ENCODE peak calls at places on chromosome 16, in six cellular contexts. E is SHP77; F is NCI-H1092 treated with DMSO at 0.1 percent for 48 hours; T is NCI-H524; Q is stimulated activated CD8-positive, alpha-beta memory T cell treated with anti-CD3 and anti-CD28 coated beads, Interleukin-15, amount 100 ng/mL, for 24 hours; P is GM10248. B is an unnamed sample.

GRCh38 chr16:12750554-12750918 is 53.2 kb downstream of the CPPED1 start:
- DNase-seq in E (no peak), F (no peak), T (no peak), Q (no peak), P (no peak), B (no peak)

GRCh38 chr16:73145166-73145565 is 97.2 kb upstream of the ZFHX3 start:
- DNase-seq in E (no peak), F (no peak), T (no peak), Q (no peak), P (no peak), B (no peak)

GRCh38 chr16:23608194-23608593 is 12.1 kb upstream of the NDUFAB1 start:
- DNase-seq in E (no peak), F (no peak), T (no peak), Q (no peak), P (no peak), B (no peak)

GRCh38 chr16:79902351-79902750 is 301.8 kb upstream of the MAF start:
- DNase-seq in E (no peak), F (no peak), T (no peak), Q (no peak), P (no peak), B (no peak)

GRCh38 chr16:75754126-75754525 is 27.8 kb upstream of the CPHXL start:
- DNase-seq in E (no peak), F (no peak), T (no peak), Q (no peak), P (no peak), B (no peak)

GRCh38 chr16:64858076-64858475 is 263.8 kb downstream of the CDH11 start:
- DNase-seq in E (no peak), F (no peak), T (no peak), Q (no peak), P (no peak), B (no peak)

GRCh38 chr16:60199154-60199553 is 1465.0 kb upstream of the GOT2 start:
- DNase-seq in E (no peak), F (no peak), T (no peak), Q (no peak), P (no peak), B (no peak)

GRCh38 chr16:86590501-86591144 is 12.3 kb downstream of the FOXL1 start:
- DNase-seq in E (no peak), F (no peak), T (no peak), Q (no peak), P (no peak), B (no peak)

GRCh38 chr16:10040136-10041080 is 141.8 kb downstream of the GRIN2A start:
- DNase-seq in E (no peak), F (no peak), T (peak), Q (no peak), P (no peak), B (no peak)

GRCh38 chr16:59699786-59700185 is 965.7 kb upstream of the GOT2 start:
- DNase-seq in E (no peak), F (no peak), T (no peak), Q (no peak), P (no peak), B (no peak)